ENCODE peak calls at places on chromosomes 2 and 18, in four cellular contexts. C, Y, U and W are unnamed samples.

GRCh38 chr2:181876614-181877063 is 14.9 kb upstream of the ITPRID2 start:
- DNase-seq in U (no peak), C (no peak), Y (peak; percentile 54), W (peak; percentile 26)

GRCh38 chr2:8015848-8016580 is 665.8 kb upstream of the ID2 start:
- DNase-seq in C (no peak), U (no peak), Y (no peak), W (no peak)

GRCh38 chr2:205175831-205176230 is 506.5 kb upstream of the NRP2 start:
- DNase-seq in C (no peak), Y (no peak), U (no peak), W (no peak)

GRCh38 chr2:114937366-114937930 is 495.0 kb downstream of the DPP10 start:
- DNase-seq in C (no peak), U (no peak), Y (no peak), W (no peak)

GRCh38 chr2:160920791-160921303 is 239.4 kb upstream of the TANK start:
- DNase-seq in C (no peak), U (no peak), Y (no peak), W (no peak)

GRCh38 chr18:10231220-10231619 is 223.2 kb upstream of the APCDD1 start:
- DNase-seq in C (no peak), Y (no peak), U (no peak), W (no peak)

GRCh38 chr2:32977228-32977758 is 30.5 kb downstream of the LTBP1 start:
- DNase-seq in U (no peak), Y (peak; percentile 92), C (peak; percentile 0), W (peak; percentile 78)

GRCh38 chr2:29209551-29209950 is 94.3 kb downstream of the CLIP4 start:
- DNase-seq in Y (no peak), C (no peak), U (no peak), W (no peak)

GRCh38 chr2:37648316-37649011 is 23.0 kb downstream of the CDC42EP3 start:
- DNase-seq in U (peak; percentile 37), C (no peak), Y (no peak), W (no peak)

GRCh38 chr2:235836416-235837042 is 331.7 kb downstream of the GBX2 start:
- DNase-seq in Y (peak; percentile 73), C (no peak), U (no peak), W (peak; percentile 30)

GRCh38 chr2:130977461-130978050 is 115.7 kb downstream of the FAM168B start:
- DNase-seq in Y (no peak), U (no peak), C (no peak), W (no peak)

GRCh38 chr2:173288561-173288960 is 66.1 kb upstream of the CDCA7 start:
- DNase-seq in C (no peak), Y (no peak), U (no peak), W (no peak)

GRCh38 chr2:69945447-69945846 is 16.0 kb downstream of the ASPRV1 start:
- DNase-seq in Y (no peak), U (no peak), C (no peak), W (no peak)

GRCh38 chr2:134946073-134946472 is 27.5 kb downstream of the CCNT2 start:
- DNase-seq in C (no peak), U (no peak), Y (no peak), W (no peak)

GRCh38 chr2:158556124-158556523 is 99.4 kb downstream of the PKP4 start:
- DNase-seq in Y (no peak), C (no peak), U (no peak), W (no peak)

GRCh38 chr2:69385443-69386151 is 1.4 kb downstream of the GFPT1 start:
- DNase-seq in C (no peak), U (no peak), Y (no peak), W (peak; percentile 29)

GRCh38 chr18:44309185-44309584 is 371.5 kb upstream of the SETBP1 start:
- DNase-seq in Y (no peak), U (no peak), C (no peak), W (no peak)

GRCh38 chr18:8424917-8425725 is 184.1 kb upstream of the RAB12 start:
- DNase-seq in Y (peak; percentile 80), U (no peak), C (no peak), W (peak; percentile 12)

GRCh38 chr2:46032161-46032813 is 264.9 kb upstream of the EPAS1 start:
- DNase-seq in Y (no peak), C (no peak), U (no peak), W (no peak)

GRCh38 chr2:46481541-46482193 is 2.3 kb downstream of the TMEM247 start:
- DNase-seq in Y (no peak), C (peak; percentile 35), U (no peak), W (no peak)

GRCh38 chr2:234548720-234549420 is 52.0 kb upstream of the ARL4C start:
- DNase-seq in C (no peak), U (no peak), Y (no peak), W (no peak)

GRCh38 chr2:150413890-150414289 is 73.6 kb downstream of the RND3 start:
- DNase-seq in Y (no peak), C (no peak), U (no peak), W (no peak)

GRCh38 chr2:187435756-187436155 is 12.3 kb downstream of the CALCRL start:
- DNase-seq in Y (no peak), C (no peak), U (no peak), W (no peak)

GRCh38 chr18:46859855-46860254 is 57.5 kb downstream of the PIAS2 start:
- DNase-seq in Y (no peak), U (no peak), C (no peak), W (no peak)

GRCh38 chr2:207892676-207893402 is 123.1 kb upstream of the FZD5 start:
- DNase-seq in U (no peak), C (no peak), Y (no peak), W (no peak)

GRCh38 chr2:37604716-37605115 is 66.7 kb downstream of the CDC42EP3 start:
- DNase-seq in U (no peak), C (no peak), Y (no peak), W (no peak)

GRCh38 chr2:29187926-29188325 is 72.7 kb downstream of the CLIP4 start:
- DNase-seq in Y (no peak), U (no peak), C (no peak), W (no peak)

GRCh38 chr18:67104700-67105284 is 411.7 kb downstream of the DSEL start:
- DNase-seq in Y (peak; percentile 23), U (peak; percentile 30), C (peak; percentile 82), W (peak; percentile 75)

GRCh38 chr2:177407031-177407430 is 14.5 kb downstream of the AGPS start:
- DNase-seq in Y (no peak), U (no peak), C (no peak), W (no peak)

GRCh38 chr18:11149441-11150270 is at the start of gene PIEZO2:
- DNase-seq in U (no peak), C (peak; percentile 52), Y (no peak), W (no peak)

GRCh38 chr2:201363857-201364560 is 6.9 kb upstream of the FLACC1 start:
- DNase-seq in C (peak; percentile 50), U (no peak), Y (peak; percentile 10), W (peak; percentile 40)

GRCh38 chr2:28338046-28338753 is 54.5 kb upstream of the FOSL2 start:
- DNase-seq in Y (no peak), U (no peak), C (no peak), W (no peak)

GRCh38 chr2:205767617-205768016 is 85.3 kb downstream of the NRP2 start:
- DNase-seq in Y (no peak), U (no peak), C (no peak), W (no peak)

GRCh38 chr2:206004004-206004693 is 81.8 kb downstream of the INO80D start:
- DNase-seq in Y (no peak), U (peak; percentile 5), C (no peak), W (peak; percentile 38)

GRCh38 chr2:112121682-112122254 is 16.4 kb upstream of the FBLN7 start:
- DNase-seq in C (peak; percentile 18), U (peak; percentile 52), Y (no peak), W (peak; percentile 27)

GRCh38 chr2:235746257-235746934 is 252.6 kb downstream of the AGAP1 start:
- DNase-seq in U (peak; percentile 32), C (peak; percentile 75), Y (peak; percentile 80), W (peak; percentile 69)

GRCh38 chr18:35983818-35984217 is 11.3 kb downstream of the RMP24 start:
- DNase-seq in Y (no peak), U (no peak), C (no peak), W (no peak)

GRCh38 chr2:214481204-214481603 is 70.3 kb downstream of the VWC2L start:
- DNase-seq in C (peak; percentile 14), Y (no peak), U (no peak), W (no peak)

GRCh38 chr2:120883607-120884405 is 148.1 kb downstream of the GLI2 start:
- DNase-seq in Y (no peak), U (no peak), C (no peak), W (no peak)